ENCODE peak calls at places on chromosome 21, in six cellular contexts. One of them, this sample, is unnamed. For H3K4me1, the result is how much of the 10 kb centered on the place peaks cover.

GRCh38 chr21:35649186-35649585 is 411.1 kb downstream of the SETD4 start:
- DNase-seq in H9: no peak
- DNase-seq in neuronal stem cell: no peak
- DNase-seq in HCT116: no peak
- DNase-seq in fibroblast of lung: peak
- DNase-seq in IMR-90: peak
- DNase-seq in this sample: no peak

GRCh38 chr21:38965910-38966504 is 160.3 kb downstream of the ETS2 start:
- DNase-seq in H9: peak
- DNase-seq in neuronal stem cell: no peak
- DNase-seq in HCT116: no peak
- DNase-seq in fibroblast of lung: peak
- DNase-seq in IMR-90: peak
- DNase-seq in this sample: peak

GRCh38 chr21:44957901-44958451 is 18.1 kb downstream of the SLX9 start:
- DNase-seq in H9: no peak
- DNase-seq in neuronal stem cell: no peak
- DNase-seq in HCT116: no peak
- DNase-seq in fibroblast of lung: no peak
- DNase-seq in IMR-90: no peak
- DNase-seq in this sample: no peak

GRCh38 chr21:36647279-36648093 is 51.4 kb upstream of the SIM2 start:
- DNase-seq in H9: peak
- DNase-seq in neuronal stem cell: no peak
- DNase-seq in HCT116: no peak
- DNase-seq in fibroblast of lung: peak
- DNase-seq in IMR-90: peak
- DNase-seq in this sample: peak

GRCh38 chr21:14086553-14086952 is 124.2 kb downstream of the LIPI start:
- DNase-seq in H9: no peak
- DNase-seq in neuronal stem cell: no peak
- DNase-seq in HCT116: no peak
- DNase-seq in fibroblast of lung: no peak
- DNase-seq in IMR-90: no peak
- DNase-seq in this sample: no peak

GRCh38 chr21:35663856-35664606 is 396.3 kb downstream of the SETD4 start:
- DNase-seq in H9: no peak
- DNase-seq in neuronal stem cell: no peak
- DNase-seq in HCT116: no peak
- DNase-seq in fibroblast of lung: no peak
- DNase-seq in IMR-90: no peak
- DNase-seq in this sample: no peak

GRCh38 chr21:18840239-18840638 is 436.7 kb upstream of the TMPRSS15 start:
- DNase-seq in H9: peak
- DNase-seq in neuronal stem cell: no peak
- DNase-seq in HCT116: peak
- DNase-seq in fibroblast of lung: peak
- DNase-seq in IMR-90: no peak
- DNase-seq in this sample: no peak

GRCh38 chr21:26753822-26754221 is 91.4 kb downstream of the ADAMTS1 start:
- DNase-seq in H9: no peak
- DNase-seq in neuronal stem cell: no peak
- DNase-seq in HCT116: no peak
- DNase-seq in fibroblast of lung: no peak
- DNase-seq in IMR-90: no peak
- DNase-seq in this sample: no peak

GRCh38 chr21:14711287-14711686 is 165.2 kb upstream of the SAMSN1 start:
- DNase-seq in H9: no peak
- DNase-seq in neuronal stem cell: no peak
- DNase-seq in HCT116: no peak
- DNase-seq in fibroblast of lung: no peak
- DNase-seq in IMR-90: no peak
- DNase-seq in this sample: no peak

GRCh38 chr21:30193201-30193600 is 22.7 kb downstream of the CLDN8 start:
- DNase-seq in H9: no peak
- DNase-seq in neuronal stem cell: no peak
- DNase-seq in HCT116: no peak
- DNase-seq in fibroblast of lung: no peak
- DNase-seq in IMR-90: no peak
- DNase-seq in this sample: no peak

GRCh38 chr21:18252686-18253085 is 8.1 kb downstream of the CHODL start:
- DNase-seq in H9: no peak
- DNase-seq in neuronal stem cell: no peak
- DNase-seq in HCT116: no peak
- DNase-seq in fibroblast of lung: no peak
- DNase-seq in IMR-90: no peak
- DNase-seq in this sample: no peak

GRCh38 chr21:39602793-39603192 is 9.9 kb upstream of the B3GALT5 start:
- DNase-seq in H9: no peak
- DNase-seq in neuronal stem cell: no peak
- DNase-seq in HCT116: no peak
- DNase-seq in fibroblast of lung: no peak
- DNase-seq in IMR-90: no peak
- DNase-seq in this sample: no peak

GRCh38 chr21:9753943-9754342 is 767.4 kb upstream of the TPTE start:
- DNase-seq in H9: no peak
- DNase-seq in neuronal stem cell: no peak
- DNase-seq in HCT116: no peak
- DNase-seq in fibroblast of lung: no peak
- DNase-seq in IMR-90: no peak
- DNase-seq in this sample: no peak

GRCh38 chr21:15706686-15707085 is 23.1 kb upstream of the USP25 start:
- DNase-seq in H9: no peak
- DNase-seq in neuronal stem cell: no peak
- DNase-seq in HCT116: peak
- DNase-seq in fibroblast of lung: peak
- DNase-seq in IMR-90: peak
- DNase-seq in this sample: peak

GRCh38 chr21:15557925-15558324 is 171.9 kb upstream of the USP25 start:
- DNase-seq in H9: no peak
- DNase-seq in neuronal stem cell: no peak
- DNase-seq in HCT116: no peak
- DNase-seq in fibroblast of lung: no peak
- DNase-seq in IMR-90: no peak
- DNase-seq in this sample: no peak

GRCh38 chr21:22925032-22925431 is 1926.8 kb downstream of the NCAM2 start:
- DNase-seq in H9: no peak
- DNase-seq in neuronal stem cell: no peak
- DNase-seq in HCT116: no peak
- DNase-seq in fibroblast of lung: no peak
- DNase-seq in IMR-90: no peak
- DNase-seq in this sample: no peak

GRCh38 chr21:25934771-25935224 is 200.0 kb downstream of the GABPA start:
- DNase-seq in H9: no peak
- DNase-seq in neuronal stem cell: no peak
- DNase-seq in HCT116: no peak
- DNase-seq in fibroblast of lung: peak
- DNase-seq in IMR-90: peak
- DNase-seq in this sample: peak

GRCh38 chr21:28794341-28794970 is 198.2 kb downstream of the LTN1 start:
- DNase-seq in H9: no peak
- DNase-seq in neuronal stem cell: no peak
- DNase-seq in HCT116: no peak
- DNase-seq in fibroblast of lung: no peak
- DNase-seq in IMR-90: no peak
- DNase-seq in this sample: no peak

GRCh38 chr21:44816761-44817505 is 929 bp downstream of the SUMO3 start:
- DNase-seq in H9: no peak
- DNase-seq in neuronal stem cell: no peak
- DNase-seq in HCT116: no peak
- DNase-seq in fibroblast of lung: no peak
- DNase-seq in IMR-90: no peak
- DNase-seq in this sample: no peak

GRCh38 chr21:33059319-33059894 is 10.5 kb upstream of the OLIG1 start:
- DNase-seq in H9: no peak
- DNase-seq in neuronal stem cell: no peak
- DNase-seq in HCT116: no peak
- DNase-seq in fibroblast of lung: no peak
- DNase-seq in IMR-90: no peak
- DNase-seq in this sample: no peak

GRCh38 chr21:29342394-29342957 is 43.8 kb downstream of the BACH1 start:
- DNase-seq in H9: no peak
- DNase-seq in neuronal stem cell: no peak
- DNase-seq in HCT116: no peak
- DNase-seq in fibroblast of lung: peak
- DNase-seq in IMR-90: peak
- DNase-seq in this sample: peak

GRCh38 chr21:34223376-34223775 is 140.4 kb upstream of the KCNE2 start:
- DNase-seq in H9: no peak
- DNase-seq in neuronal stem cell: no peak
- DNase-seq in HCT116: no peak
- DNase-seq in fibroblast of lung: no peak
- DNase-seq in IMR-90: no peak
- DNase-seq in this sample: no peak

GRCh38 chr21:34220556-34221195 is 143.1 kb upstream of the KCNE2 start:
- DNase-seq in H9: no peak
- DNase-seq in neuronal stem cell: no peak
- DNase-seq in HCT116: no peak
- DNase-seq in fibroblast of lung: no peak
- DNase-seq in IMR-90: no peak
- DNase-seq in this sample: no peak

GRCh38 chr21:34222031-34222335 is 141.8 kb upstream of the KCNE2 start:
- DNase-seq in H9: no peak
- DNase-seq in neuronal stem cell: no peak
- DNase-seq in HCT116: no peak
- DNase-seq in fibroblast of lung: no peak
- DNase-seq in IMR-90: no peak
- DNase-seq in this sample: no peak

GRCh38 chr21:34219334-34220020 is 144.3 kb upstream of the KCNE2 start:
- DNase-seq in H9: no peak
- DNase-seq in neuronal stem cell: no peak
- DNase-seq in HCT116: no peak
- DNase-seq in fibroblast of lung: no peak
- DNase-seq in IMR-90: no peak
- DNase-seq in this sample: no peak

DNA sequence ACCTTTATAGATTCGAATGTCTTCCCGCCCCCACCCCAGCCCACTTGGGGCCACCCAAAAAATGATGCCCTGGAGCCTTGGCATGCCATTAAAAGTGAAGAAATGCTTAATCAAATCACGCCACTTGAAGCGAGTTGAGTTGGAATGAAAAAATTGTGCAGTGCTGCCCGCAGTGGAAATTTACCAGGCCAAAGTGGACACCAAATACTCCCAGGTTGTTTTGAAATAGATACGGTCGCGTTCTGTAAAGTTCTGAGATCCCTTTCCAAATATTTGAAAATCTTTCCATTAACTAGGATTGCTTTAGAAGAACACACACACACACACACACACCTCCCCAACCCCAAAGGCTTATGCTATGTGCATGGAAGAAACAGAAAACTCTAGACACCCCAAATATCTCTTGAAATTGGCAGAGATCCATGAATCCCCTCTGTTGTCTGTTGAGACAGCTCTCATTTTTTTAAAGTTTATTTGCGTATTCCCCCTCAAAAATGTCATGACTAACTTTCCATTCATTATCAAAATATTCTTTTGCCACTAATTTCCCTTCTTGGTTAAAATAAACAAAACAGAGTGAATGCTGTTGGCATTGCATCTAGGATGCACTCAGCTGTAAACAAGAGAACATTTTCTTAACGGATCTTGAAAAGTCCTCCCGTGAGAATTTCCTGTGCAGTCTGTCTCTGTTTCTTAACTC is 142.3 kb upstream of the KCNE2 start:
- DNase-seq in H9: no peak
- DNase-seq in neuronal stem cell: no peak
- DNase-seq in HCT116: no peak
- DNase-seq in fibroblast of lung: no peak
- DNase-seq in IMR-90: no peak
- DNase-seq in this sample: no peak
- H3K4me2 ChIP-seq in H9: no peak
- H3K4me2 ChIP-seq in neuronal stem cell: no peak
- H3K4me2 ChIP-seq in HCT116: no peak
- H3K4me2 ChIP-seq in fibroblast of lung: no peak
- H3K4me2 ChIP-seq in IMR-90: no peak
- H3K4me2 ChIP-seq in this sample: no peak

GRCh38 chr21:43731891-43732711 is 13.2 kb downstream of the PDXK start:
- DNase-seq in H9: no peak
- DNase-seq in neuronal stem cell: no peak
- DNase-seq in HCT116: no peak
- DNase-seq in fibroblast of lung: peak
- DNase-seq in IMR-90: no peak
- DNase-seq in this sample: no peak
- H3K4me1 ChIP-seq in H9: under half
- H3K4me1 ChIP-seq in neuronal stem cell: under half
- H3K4me1 ChIP-seq in HCT116: under half
- H3K4me1 ChIP-seq in fibroblast of lung: under half
- H3K4me1 ChIP-seq in IMR-90: under half
- H3K4me1 ChIP-seq in this sample: under half

GRCh38 chr21:45998276-45998701 is 16.7 kb downstream of the COL6A1 start:
- DNase-seq in H9: peak
- DNase-seq in neuronal stem cell: no peak
- DNase-seq in HCT116: no peak
- DNase-seq in fibroblast of lung: no peak
- DNase-seq in IMR-90: no peak
- DNase-seq in this sample: no peak
- H3K27ac ChIP-seq in H9: no peak
- H3K27ac ChIP-seq in neuronal stem cell: no peak
- H3K27ac ChIP-seq in HCT116: no peak
- H3K27ac ChIP-seq in fibroblast of lung: no peak
- H3K27ac ChIP-seq in IMR-90: peak
- H3K27ac ChIP-seq in this sample: no peak

GRCh38 chr21:41830764-41831452 is 48.2 kb downstream of the PRDM15 start:
- DNase-seq in H9: no peak
- DNase-seq in neuronal stem cell: no peak
- DNase-seq in HCT116: no peak
- DNase-seq in fibroblast of lung: no peak
- DNase-seq in IMR-90: no peak
- DNase-seq in this sample: no peak

GRCh38 chr21:41827951-41828883 is 50.9 kb downstream of the PRDM15 start:
- DNase-seq in H9: no peak
- DNase-seq in neuronal stem cell: no peak
- DNase-seq in HCT116: no peak
- DNase-seq in fibroblast of lung: no peak
- DNase-seq in IMR-90: no peak
- DNase-seq in this sample: no peak

GRCh38 chr21:41830145-41830707 is 48.9 kb downstream of the PRDM15 start:
- DNase-seq in H9: no peak
- DNase-seq in neuronal stem cell: no peak
- DNase-seq in HCT116: no peak
- DNase-seq in fibroblast of lung: no peak
- DNase-seq in IMR-90: no peak
- DNase-seq in this sample: no peak

GRCh38 chr21:41831453-41831831 is 47.7 kb downstream of the PRDM15 start:
- DNase-seq in H9: no peak
- DNase-seq in neuronal stem cell: no peak
- DNase-seq in HCT116: no peak
- DNase-seq in fibroblast of lung: no peak
- DNase-seq in IMR-90: no peak
- DNase-seq in this sample: no peak

DNA sequence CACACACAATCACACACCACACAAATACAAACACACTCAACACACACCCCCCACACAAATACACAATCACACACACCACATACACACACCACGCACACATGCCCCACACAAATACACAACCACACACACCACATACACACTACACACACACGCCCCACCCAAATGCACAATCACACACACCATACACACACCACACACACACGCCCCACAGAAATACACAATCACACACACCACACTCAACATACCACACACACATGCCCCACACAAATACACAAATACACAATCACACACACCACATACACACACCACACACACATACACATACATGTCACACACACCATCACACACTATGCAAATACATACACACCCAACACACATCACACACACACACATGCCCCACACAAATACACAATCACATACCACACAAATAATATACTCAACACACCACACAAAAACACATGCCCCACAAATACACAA is 50.2 kb downstream of the PRDM15 start:
- DNase-seq in H9: no peak
- DNase-seq in neuronal stem cell: no peak
- DNase-seq in HCT116: no peak
- DNase-seq in fibroblast of lung: no peak
- DNase-seq in IMR-90: no peak
- DNase-seq in this sample: no peak
- H3K4me2 ChIP-seq in H9: no peak
- H3K4me2 ChIP-seq in neuronal stem cell: no peak
- H3K4me2 ChIP-seq in HCT116: no peak
- H3K4me2 ChIP-seq in fibroblast of lung: no peak
- H3K4me2 ChIP-seq in IMR-90: no peak
- H3K4me2 ChIP-seq in this sample: no peak

This sample was measured in PC-9.